ENCODE peak calls at places on chromosome 20, in ten cellular contexts. I, F, N, O, R, C, Q, M, B and S are unnamed samples.

GRCh38 chr20:59032713-59033059 is 551 bp upstream of the ATP5F1E start:
- DNase-seq in C (no peak), M (no peak), B (no peak), O (no peak), Q (no peak), R (no peak), F (no peak), N (no peak), I (no peak), S (no peak)

GRCh38 chr20:2349801-2350200 is 30.9 kb upstream of the TGM6 start:
- DNase-seq in C (no peak), O (no peak), B (no peak), R (no peak), Q (no peak), M (no peak), F (no peak), N (no peak), I (no peak), S (no peak)

GRCh38 chr20:11529046-11529445 is 388.6 kb upstream of the BTBD3 start:
- DNase-seq in O (no peak), B (no peak), M (no peak), C (no peak), I (no peak), F (no peak), N (no peak), R (no peak), Q (no peak), S (no peak)

GRCh38 chr20:2084703-2085102 is 16.9 kb upstream of the STK35 start:
- DNase-seq in M (no peak), O (no peak), C (no peak), I (no peak), F (no peak), R (no peak), Q (no peak), B (no peak), N (no peak), S (peak)

GRCh38 chr20:23340524-23340923 is 10.1 kb upstream of the NXT1 start:
- DNase-seq in F (peak), C (no peak), O (no peak), N (peak), B (peak), I (peak), M (no peak), R (no peak), Q (peak), S (peak)

GRCh38 chr20:18276821-18277220 is 11.5 kb upstream of the ZNF133 start:
- DNase-seq in N (peak), Q (peak), M (peak), B (peak), F (peak), R (peak), C (peak), I (peak), O (no peak), S (peak)

GRCh38 chr20:7989379-7989778 is 30.2 kb downstream of the TMX4 start:
- DNase-seq in O (no peak), Q (no peak), B (no peak), F (no peak), M (no peak), N (no peak), I (no peak), C (no peak), R (no peak), S (no peak)

GRCh38 chr20:9146649-9147048 is 77.8 kb downstream of the PLCB4 start:
- DNase-seq in Q (no peak), M (no peak), I (no peak), F (no peak), O (no peak), B (no peak), R (no peak), C (no peak), N (no peak), S (no peak)

GRCh38 chr20:53707341-53708102 is 113.9 kb upstream of the ZNF217 start:
- DNase-seq in B (no peak), M (no peak), F (no peak), N (no peak), R (no peak), C (peak), I (no peak), Q (no peak), O (no peak), S (peak)

GRCh38 chr20:44053046-44053445 is 133.9 kb downstream of the JPH2 start:
- DNase-seq in F (no peak), R (no peak), N (no peak), O (no peak), M (no peak), I (no peak), C (no peak), B (no peak), Q (no peak), S (no peak)

GRCh38 chr20:50561379-50562078 is 51.3 kb downstream of the PTPN1 start:
- DNase-seq in O (no peak), F (no peak), R (no peak), I (no peak), M (no peak), N (no peak), Q (no peak), C (peak), B (no peak), S (no peak)